ENCODE peak calls at places on chromosome 18, in nine cellular contexts. F is esophagus squamous epithelium, L is spleen, T is esophagus muscularis mucosa, E is IMR-90, D is body of pancreas, K is ovary, A is stomach, U is transverse colon. Q is an unnamed sample. For H3K9me3 and H3K36me3, the result is how much of the 10 kb centered on the place peaks cover.

GRCh38 chr18:51621103-51621969 is 423.9 kb upstream of the MEX3C start:
- DNase-seq in A (peak), U (peak), T (no peak), D (peak), F (no peak), L (no peak), K (peak), E (no peak), Q (no peak)

GRCh38 chr18:8701546-8702118 is 3.7 kb upstream of the MTCL1 start:
- DNase-seq in T (no peak), D (no peak), L (no peak), K (no peak), F (no peak), U (no peak), A (no peak), E (peak), Q (peak)

GRCh38 chr18:34370704-34371405 is 146.1 kb upstream of the NOL4 start:
- DNase-seq in D (no peak), K (no peak), E (no peak), F (no peak), A (no peak), U (no peak), L (no peak), T (no peak), Q (no peak)

GRCh38 chr18:48053881-48054586 is 123.6 kb upstream of the SMAD2 start:
- DNase-seq in E (no peak), A (no peak), D (no peak), U (peak), L (peak), F (no peak), T (no peak), K (no peak), Q (no peak)

GRCh38 chr18:58310517-58310916 is 266.5 kb downstream of the NEDD4L start:
- DNase-seq in K (no peak), U (peak), A (peak), F (no peak), D (peak), T (no peak), L (peak), E (no peak), Q (peak)

GRCh38 chr18:51668632-51669031 is 471.2 kb upstream of the MEX3C start:
- DNase-seq in K (no peak), U (no peak), E (no peak), T (no peak), D (no peak), A (no peak), L (no peak), F (no peak), Q (no peak)

GRCh38 chr18:46211816-46212215 is 107.6 kb downstream of the HAUS1 start:
- DNase-seq in D (no peak), F (no peak), T (no peak), U (no peak), L (no peak), E (peak), K (no peak), A (no peak), Q (no peak)

GRCh38 chr18:53947092-53947640 is 277.3 kb downstream of the MBD2 start:
- DNase-seq in F (no peak), T (no peak), U (no peak), D (no peak), E (no peak), L (no peak), K (no peak), A (no peak), Q (no peak)

GRCh38 chr18:961644-962355 is 57.1 kb downstream of the ADCYAP1 start:
- DNase-seq in F (no peak), U (peak), E (peak), D (no peak), A (no peak), K (peak), T (no peak), L (no peak), Q (no peak)

GRCh38 chr18:400466-400865 is 100.0 kb downstream of the COLEC12 start:
- DNase-seq in U (peak), F (no peak), E (peak), T (no peak), L (no peak), D (no peak), A (no peak), K (no peak), Q (no peak)

GRCh38 chr18:50654211-50654610 is 94.3 kb downstream of the MAPK4 start:
- DNase-seq in U (no peak), F (no peak), K (no peak), L (no peak), T (no peak), D (no peak), E (no peak), A (no peak), Q (peak)

GRCh38 chr18:72985686-72986085 is 117.9 kb upstream of the NETO1 start:
- DNase-seq in K (no peak), F (no peak), D (no peak), A (no peak), E (no peak), T (no peak), U (no peak), L (no peak), Q (no peak)

GRCh38 chr18:55479656-55480420 is 108.2 kb downstream of the TCF4 start:
- DNase-seq in F (no peak), T (no peak), L (no peak), D (no peak), K (no peak), E (no peak), U (no peak), A (no peak), Q (no peak)

GRCh38 chr18:3397031-3397750 is 52.8 kb upstream of the TGIF1 start:
- DNase-seq in U (no peak), A (no peak), T (no peak), D (no peak), L (no peak), K (no peak), F (no peak), E (no peak), Q (no peak)

GRCh38 chr18:77114564-77115391 is 17.8 kb downstream of the MBP start:
- DNase-seq in A (peak), E (peak), D (peak), T (no peak), L (peak), U (peak), K (peak), F (peak), Q (peak)

GRCh38 chr18:34816183-34816582 is 106.1 kb downstream of the DTNA start:
- DNase-seq in A (no peak), T (no peak), E (no peak), U (no peak), K (no peak), D (no peak), F (no peak), L (no peak), Q (no peak)

GRCh38 chr18:9869713-9870430 is 15.9 kb upstream of the TXNDC2 start:
- DNase-seq in D (peak), F (no peak), L (no peak), T (no peak), K (peak), A (no peak), E (peak), U (peak), Q (no peak)

GRCh38 chr18:63888473-63889190 is 1.1 kb downstream of the SERPINB2 start:
- DNase-seq in D (no peak), A (no peak), U (no peak), F (no peak), K (no peak), L (no peak), E (no peak), T (no peak), Q (no peak)

GRCh38 chr18:5759169-5759568 is 136.2 kb downstream of the TMEM200C start:
- DNase-seq in T (peak), U (no peak), K (no peak), L (no peak), F (no peak), E (no peak), A (no peak), D (no peak), Q (no peak)

GRCh38 chr18:50614838-50615237 is 55.0 kb downstream of the MAPK4 start:
- DNase-seq in K (no peak), T (no peak), L (no peak), U (no peak), E (no peak), A (no peak), D (peak), F (no peak), Q (no peak)

GRCh38 chr18:31230495-31230894 is 67.8 kb upstream of the DSC1 start:
- DNase-seq in D (no peak), U (no peak), F (no peak), L (no peak), A (no peak), K (no peak), E (peak), T (no peak), Q (no peak)

GRCh38 chr18:25187582-25188291 is 164.2 kb downstream of the ZNF521 start:
- DNase-seq in K (no peak), T (no peak), U (no peak), E (no peak), L (no peak), A (no peak), D (no peak), F (no peak), Q (no peak)

GRCh38 chr18:32576296-32576916 is 105.7 kb upstream of the GAREM1 start:
- DNase-seq in T (no peak), K (no peak), L (no peak), U (no peak), D (no peak), A (no peak), E (peak), F (no peak), Q (no peak)

GRCh38 chr18:46502444-46502843 is 154.6 kb downstream of the LOXHD1 start:
- DNase-seq in T (no peak), A (no peak), L (no peak), E (peak), F (no peak), U (no peak), D (no peak), K (no peak), Q (peak)

GRCh38 chr18:10047237-10047636 is 133.4 kb downstream of the VAPA start:
- DNase-seq in K (no peak), U (no peak), L (peak), F (no peak), E (peak), A (no peak), D (no peak), T (no peak), Q (no peak)

GRCh38 chr18:49487711-49488310 is 777 bp upstream of the C18orf32 start:
- DNase-seq in A (no peak), E (no peak), T (no peak), F (no peak), U (no peak), K (no peak), D (no peak), L (no peak), Q (no peak)

DNA sequence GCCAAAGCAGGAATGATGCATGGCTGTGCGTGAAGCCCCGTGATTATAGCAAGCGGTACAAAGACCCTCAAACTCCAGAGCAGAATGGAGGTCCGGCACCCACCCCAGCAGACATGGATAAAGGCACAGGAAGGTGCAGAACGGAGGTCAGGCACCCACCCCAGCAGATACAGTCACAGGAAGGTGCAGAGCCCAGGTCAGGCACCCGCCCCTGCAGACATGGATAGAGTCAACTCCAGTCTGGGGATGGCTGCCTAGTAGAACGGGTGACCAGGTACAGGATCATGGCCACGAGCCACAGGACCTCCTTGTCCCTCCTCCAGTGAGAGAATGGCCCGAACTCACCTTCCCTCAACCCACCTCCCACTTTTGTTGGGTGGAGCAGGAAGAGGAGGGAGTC is 318.3 kb upstream of the SALL3 start:
- DNase-seq in U (no peak), E (no peak), F (no peak), T (no peak), L (no peak), K (no peak), D (no peak), A (no peak), Q (no peak)
- H3K9me3 ChIP-seq in U (under half), E (half or more), F (under half), T (under half), L (under half), K (under half), D (under half), A (under half), Q (under half)

GRCh38 chr18:22980394-22980793 is 47.3 kb downstream of the RBBP8 start:
- DNase-seq in F (no peak), T (no peak), K (no peak), D (no peak), A (no peak), E (no peak), U (no peak), L (no peak), Q (no peak)
- TF ChIP-seq POLR2A in F (no peak), T (no peak), K (no peak), D (no peak), A (no peak), E (no peak), U (no peak), L (no peak), Q (no peak)

GRCh38 chr18:13014818-13015217 is 23.7 kb downstream of the CEP192 start:
- DNase-seq in U (no peak), D (no peak), F (no peak), A (no peak), E (no peak), T (no peak), K (no peak), L (no peak), Q (no peak)
- H3K36me3 ChIP-seq in U (under half), D (under half), F (under half), A (half or more), E (under half), T (half or more), K (under half), L (half or more), Q (half or more)

GRCh38 chr18:80026363-80026762 is 7.9 kb upstream of the RBFA start:
- DNase-seq in T (no peak), U (no peak), K (no peak), F (no peak), D (no peak), E (no peak), L (no peak), A (no peak), Q (no peak)
- H3K9me3 ChIP-seq in T (half or more), U (under half), K (half or more), F (under half), D (under half), E (under half), L (half or more), A (half or more), Q (under half)

DNA sequence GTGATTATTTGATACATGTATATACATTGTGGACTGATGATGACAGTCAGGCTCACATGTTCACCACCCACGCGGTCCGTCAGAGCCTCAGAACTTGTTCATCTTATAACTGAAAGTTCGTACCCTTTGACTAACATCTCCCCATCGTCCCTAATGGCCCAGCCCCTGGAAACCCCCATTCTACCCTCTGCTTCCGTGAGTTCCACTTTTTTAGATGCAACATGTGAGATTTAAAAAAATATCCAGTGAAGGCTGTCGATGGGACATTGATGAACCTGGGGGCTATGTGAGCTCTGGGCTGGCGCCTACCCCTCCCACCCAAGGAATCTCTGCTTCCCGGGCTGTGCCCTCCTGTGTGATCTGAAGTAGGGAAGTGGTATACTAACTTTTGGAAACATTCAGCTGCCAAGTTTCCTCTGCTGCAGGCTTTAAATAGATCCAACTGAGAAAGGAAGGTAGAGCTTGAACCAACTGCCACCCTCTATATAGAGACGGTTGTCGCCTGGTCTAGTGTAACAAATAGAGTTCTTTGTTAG is 163.8 kb downstream of the FAM210A start:
- DNase-seq in E (no peak), K (no peak), U (no peak), T (no peak), D (no peak), F (no peak), A (no peak), L (no peak), Q (no peak)
- TF ChIP-seq POLR2A in E (no peak), K (no peak), U (no peak), T (no peak), D (no peak), F (no peak), A (no peak), L (no peak), Q (no peak)

DNA sequence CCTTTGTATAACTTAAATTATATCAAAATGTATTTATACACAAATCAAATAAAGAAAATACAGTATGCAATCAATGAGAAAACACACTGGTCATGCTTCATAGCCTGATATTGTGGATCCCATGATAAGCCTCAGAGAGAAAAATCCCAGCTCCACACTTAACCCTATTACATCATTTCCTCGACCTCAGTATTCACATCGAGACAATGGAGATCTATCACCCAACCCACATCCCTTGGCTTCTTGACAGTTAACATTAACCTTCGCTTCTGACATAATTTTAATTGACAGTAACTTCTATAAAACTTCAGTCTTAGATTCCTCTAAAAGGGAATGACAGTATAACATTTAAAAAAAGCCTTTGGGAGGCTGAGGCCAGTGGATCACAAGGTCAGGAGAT is 11.6 kb downstream of the TMX3 start:
- DNase-seq in T (no peak), E (no peak), K (no peak), D (no peak), L (no peak), F (no peak), U (no peak), A (no peak), Q (no peak)
- H3K36me3 ChIP-seq in T (under half), E (under half), K (under half), D (under half), L (half or more), F (under half), U (under half), A (under half), Q (under half)

GRCh38 chr18:44410740-44411139 is 269.9 kb upstream of the SETBP1 start:
- DNase-seq in K (no peak), F (no peak), E (no peak), A (no peak), T (no peak), D (no peak), L (no peak), U (no peak), Q (no peak)

GRCh38 chr18:44411277-44411900 is 269.3 kb upstream of the SETBP1 start:
- DNase-seq in D (no peak), F (no peak), L (no peak), E (no peak), K (no peak), U (no peak), T (no peak), A (no peak), Q (no peak)

GRCh38 chr18:44409071-44409470 is 271.6 kb upstream of the SETBP1 start:
- DNase-seq in D (no peak), K (no peak), A (no peak), U (no peak), F (no peak), L (no peak), T (no peak), E (no peak), Q (no peak)

GRCh38 chr18:44411971-44412370 is 268.7 kb upstream of the SETBP1 start:
- DNase-seq in K (no peak), U (no peak), E (no peak), A (no peak), F (no peak), D (no peak), T (no peak), L (no peak), Q (no peak)

GRCh38 chr18:44409524-44409923 is 271.2 kb upstream of the SETBP1 start:
- DNase-seq in T (no peak), U (no peak), D (no peak), F (no peak), L (no peak), K (no peak), A (no peak), E (no peak), Q (no peak)
- H3K9me3 ChIP-seq in T (under half), U (under half), D (under half), F (under half), L (under half), K (under half), A (under half), E (under half), Q (under half)

GRCh38 chr18:22783662-22784076 is 149.5 kb upstream of the RBBP8 start:
- DNase-seq in U (no peak), F (no peak), E (no peak), L (no peak), K (no peak), D (no peak), A (no peak), T (no peak), Q (no peak)
- TF ChIP-seq POLR2A in U (no peak), F (no peak), E (no peak), L (no peak), K (no peak), D (no peak), A (no peak), T (no peak), Q (no peak)